ENCODE peak calls at places on chromosomes 13 and 19, in seven cellular contexts. M is nephron progenitor cell; T is activated T-cell treated with anti-CD3 and anti-CD28 coated beads, Interleukin-2, amount 50 U/mL, for 72 hours; B is NCI-H2081; N is GM20000; O is C1 segment of cervical spinal cord; R is naive thymus-derived CD8-positive, alpha-beta T cell. Y is an unnamed sample.

GRCh38 chr13:113729329-113730019 is 29.6 kb upstream of the TMEM255B start:
- DNase-seq in B (no peak), M (no peak), T (no peak), R (no peak), O (no peak), N (no peak), Y (no peak)

GRCh38 chr13:50318887-50319286 is 303.6 kb downstream of the KCNRG start:
- DNase-seq in O (no peak), N (no peak), R (no peak), B (no peak), T (no peak), M (no peak), Y (no peak)

GRCh38 chr19:11657307-11657706 is 60.0 kb downstream of the ZNF627 start:
- DNase-seq in R (no peak), M (no peak), B (peak; percentile 72), T (no peak), N (no peak), O (no peak), Y (peak; percentile 29)

GRCh38 chr13:33867472-33867871 is 49.5 kb downstream of the RFC3 start:
- DNase-seq in T (no peak), M (no peak), R (no peak), B (no peak), O (no peak), N (no peak), Y (no peak)

GRCh38 chr13:114194853-114195252 is 15.8 kb downstream of the CFAP97D2 start:
- DNase-seq in N (no peak), O (no peak), B (no peak), T (peak; percentile 25), M (no peak), R (peak; percentile 21), Y (no peak)

GRCh38 chr19:944171-944567 is 18.3 kb downstream of the ARID3A start:
- DNase-seq in B (no peak), R (peak; percentile 15), O (no peak), N (no peak), T (no peak), M (no peak), Y (no peak)

GRCh38 chr19:28435551-28436261 is 777.2 kb downstream of the UQCRFS1 start:
- DNase-seq in B (no peak), R (no peak), N (no peak), T (no peak), M (no peak), O (no peak), Y (no peak)

GRCh38 chr13:42392706-42393572 is 121.0 kb downstream of the AKAP11 start:
- DNase-seq in B (no peak), O (no peak), M (no peak), T (peak; percentile 57), N (no peak), R (no peak), Y (no peak)

GRCh38 chr13:92488249-92488845 is 738.3 kb upstream of the GPC6 start:
- DNase-seq in B (peak; percentile 2), T (no peak), N (no peak), M (no peak), O (no peak), R (no peak), Y (no peak)

GRCh38 chr19:45069056-45069455 is 7.2 kb downstream of the ZNF296 start:
- DNase-seq in B (no peak), O (no peak), N (no peak), T (no peak), R (no peak), M (no peak), Y (peak; percentile 66)

GRCh38 chr13:74103970-74104555 is 30.1 kb downstream of the KLF12 start:
- DNase-seq in M (no peak), N (no peak), B (no peak), R (no peak), T (no peak), O (no peak), Y (no peak)

GRCh38 chr19:8569066-8569761 is 8.0 kb downstream of the MYO1F start:
- DNase-seq in M (no peak), T (peak; percentile 80), B (no peak), N (peak; percentile 84), R (peak; percentile 50), O (peak; percentile 19), Y (no peak)

GRCh38 chr19:33627962-33628839 is 6.4 kb downstream of the CHST8 start:
- DNase-seq in R (no peak), B (no peak), O (no peak), N (no peak), T (no peak), M (no peak), Y (peak; percentile 57)

GRCh38 chr19:43527860-43528622 is 1.0 kb upstream of the ETHE1 start:
- DNase-seq in N (no peak), O (peak; percentile 2), B (peak; percentile 9), R (no peak), T (no peak), M (no peak), Y (no peak)

GRCh38 chr13:28394422-28394821 is 100.5 kb downstream of the FLT1 start:
- DNase-seq in M (no peak), N (no peak), R (no peak), T (no peak), O (no peak), B (no peak), Y (no peak)

GRCh38 chr19:54160182-54160811 is 776 bp upstream of the LENG1 start:
- DNase-seq in O (no peak), T (no peak), R (no peak), B (no peak), N (no peak), M (no peak), Y (no peak)

GRCh38 chr19:55247621-55248099 is 11.2 kb downstream of the PPP6R1 start:
- DNase-seq in R (no peak), B (no peak), N (peak; percentile 26), O (no peak), T (no peak), M (no peak), Y (no peak)

GRCh38 chr13:50244913-50245574 is 229.8 kb downstream of the KCNRG start:
- DNase-seq in O (no peak), R (no peak), B (no peak), T (peak; percentile 79), N (peak; percentile 32), M (no peak), Y (no peak)

GRCh38 chr13:95248953-95249352 is 52.3 kb downstream of the ABCC4 start:
- DNase-seq in O (no peak), T (no peak), B (no peak), M (no peak), N (no peak), R (no peak), Y (no peak)

GRCh38 chr13:98476538-98476966 is 100.4 kb downstream of the STK24 start:
- DNase-seq in N (peak; percentile 95), R (peak; percentile 77), T (peak; percentile 92), O (peak; percentile 20), B (no peak), M (no peak), Y (peak; percentile 35)

GRCh38 chr13:40445557-40445990 is 220.9 kb downstream of the FOXO1 start:
- DNase-seq in M (no peak), T (peak; percentile 21), O (no peak), R (no peak), N (peak; percentile 88), B (no peak), Y (no peak)

GRCh38 chr19:18777156-18777724 is 13.9 kb downstream of the COMP start:
- DNase-seq in B (no peak), R (no peak), M (peak; percentile 50), N (no peak), T (no peak), O (no peak), Y (no peak)

GRCh38 chr13:89726690-89727435 is 1620.6 kb upstream of the MIR17HG start:
- DNase-seq in M (no peak), B (peak; percentile 3), T (no peak), R (no peak), N (no peak), O (no peak), Y (no peak)

GRCh38 chr13:46698910-46699460 is 98.0 kb downstream of the ESD start:
- DNase-seq in R (no peak), N (no peak), B (peak; percentile 46), M (no peak), T (no peak), O (no peak), Y (peak; percentile 49)

GRCh38 chr13:109345433-109345941 is 440.9 kb downstream of the IRS2 start:
- DNase-seq in O (no peak), N (no peak), R (no peak), B (no peak), T (no peak), M (no peak), Y (no peak)

GRCh38 chr13:57935965-57936364 is 304.4 kb downstream of the PCDH17 start:
- DNase-seq in R (no peak), T (no peak), M (no peak), N (no peak), O (no peak), B (no peak), Y (no peak)

GRCh38 chr13:101202590-101202989 is 213.7 kb downstream of the NALCN start:
- DNase-seq in O (no peak), T (no peak), N (no peak), B (no peak), M (no peak), R (no peak), Y (no peak)

GRCh38 chr19:14301150-14301549 is 80.1 kb upstream of the ADGRE5 start:
- DNase-seq in B (no peak), M (no peak), R (no peak), T (no peak), N (no peak), O (no peak), Y (no peak)

GRCh38 chr13:41017153-41017552 is 2.0 kb downstream of the ELF1 start:
- DNase-seq in T (peak; percentile 33), B (no peak), M (no peak), R (peak; percentile 22), O (peak; percentile 12), N (no peak), Y (no peak)